ENCODE peak calls at places on chromosome 4, in six cellular contexts. One of them, this sample, is unnamed.

GRCh38 chr4:26325191-26325590 is 4.4 kb downstream of the RBPJ start:
- DNase-seq in WTC11: no peak
- DNase-seq in lower lobe of right lung: no peak
- DNase-seq in tibial artery: no peak
- DNase-seq in tibial nerve: no peak
- DNase-seq in AG04450: no peak
- DNase-seq in this sample: no peak

GRCh38 chr4:1471443-1472147 is 65.4 kb upstream of the NKX1-1 start:
- DNase-seq in WTC11: peak
- DNase-seq in lower lobe of right lung: peak
- DNase-seq in tibial artery: peak
- DNase-seq in tibial nerve: no peak
- DNase-seq in AG04450: no peak
- DNase-seq in this sample: peak

GRCh38 chr4:12707381-12708175 is 776.6 kb downstream of the RAB28 start:
- DNase-seq in WTC11: no peak
- DNase-seq in lower lobe of right lung: no peak
- DNase-seq in tibial artery: no peak
- DNase-seq in tibial nerve: no peak
- DNase-seq in AG04450: no peak
- DNase-seq in this sample: no peak

GRCh38 chr4:151315212-151315886 is 10.1 kb downstream of the SH3D19 start:
- DNase-seq in WTC11: no peak
- DNase-seq in lower lobe of right lung: no peak
- DNase-seq in tibial artery: no peak
- DNase-seq in tibial nerve: no peak
- DNase-seq in AG04450: no peak
- DNase-seq in this sample: no peak

GRCh38 chr4:88054909-88055308 is 47.5 kb downstream of the PKD2 start:
- DNase-seq in WTC11: peak
- DNase-seq in lower lobe of right lung: no peak
- DNase-seq in tibial artery: no peak
- DNase-seq in tibial nerve: peak
- DNase-seq in AG04450: peak
- DNase-seq in this sample: no peak

GRCh38 chr4:55087016-55087929 is 38.1 kb downstream of the KDR start:
- DNase-seq in WTC11: no peak
- DNase-seq in lower lobe of right lung: no peak
- DNase-seq in tibial artery: no peak
- DNase-seq in tibial nerve: no peak
- DNase-seq in AG04450: no peak
- DNase-seq in this sample: no peak

GRCh38 chr4:78754872-78755271 is 21.3 kb upstream of the BMP2K start:
- DNase-seq in WTC11: no peak
- DNase-seq in lower lobe of right lung: no peak
- DNase-seq in tibial artery: no peak
- DNase-seq in tibial nerve: no peak
- DNase-seq in AG04450: no peak
- DNase-seq in this sample: no peak

GRCh38 chr4:123777297-123777859 is 380.8 kb downstream of the SPRY1 start:
- DNase-seq in WTC11: no peak
- DNase-seq in lower lobe of right lung: no peak
- DNase-seq in tibial artery: no peak
- DNase-seq in tibial nerve: no peak
- DNase-seq in AG04450: no peak
- DNase-seq in this sample: no peak

GRCh38 chr4:26542996-26543395 is 40.9 kb upstream of the TBC1D19 start:
- DNase-seq in WTC11: no peak
- DNase-seq in lower lobe of right lung: no peak
- DNase-seq in tibial artery: no peak
- DNase-seq in tibial nerve: no peak
- DNase-seq in AG04450: no peak
- DNase-seq in this sample: no peak

GRCh38 chr4:124940387-124940786 is 227.9 kb upstream of the ANKRD50 start:
- DNase-seq in WTC11: no peak
- DNase-seq in lower lobe of right lung: no peak
- DNase-seq in tibial artery: no peak
- DNase-seq in tibial nerve: peak
- DNase-seq in AG04450: peak
- DNase-seq in this sample: no peak

GRCh38 chr4:87108142-87108546 is 112.3 kb downstream of the KLHL8 start:
- DNase-seq in WTC11: no peak
- DNase-seq in lower lobe of right lung: no peak
- DNase-seq in tibial artery: peak
- DNase-seq in tibial nerve: peak
- DNase-seq in AG04450: no peak
- DNase-seq in this sample: no peak

GRCh38 chr4:10421344-10422055 is 35.7 kb downstream of the ZNF518B start:
- DNase-seq in WTC11: no peak
- DNase-seq in lower lobe of right lung: no peak
- DNase-seq in tibial artery: no peak
- DNase-seq in tibial nerve: no peak
- DNase-seq in AG04450: no peak
- DNase-seq in this sample: no peak

GRCh38 chr4:78645853-78646757 is 94.5 kb downstream of the ANXA3 start:
- DNase-seq in WTC11: no peak
- DNase-seq in lower lobe of right lung: peak
- DNase-seq in tibial artery: peak
- DNase-seq in tibial nerve: peak
- DNase-seq in AG04450: peak
- DNase-seq in this sample: peak

GRCh38 chr4:6724461-6725111 is 8.6 kb downstream of the BLOC1S4 start:
- DNase-seq in WTC11: no peak
- DNase-seq in lower lobe of right lung: no peak
- DNase-seq in tibial artery: no peak
- DNase-seq in tibial nerve: no peak
- DNase-seq in AG04450: no peak
- DNase-seq in this sample: no peak

GRCh38 chr4:94741304-94741703 is 16.5 kb upstream of the BMPR1B start:
- DNase-seq in WTC11: no peak
- DNase-seq in lower lobe of right lung: no peak
- DNase-seq in tibial artery: no peak
- DNase-seq in tibial nerve: no peak
- DNase-seq in AG04450: peak
- DNase-seq in this sample: no peak

GRCh38 chr4:122992111-122992510 is 69.7 kb upstream of the NUDT6 start:
- DNase-seq in WTC11: no peak
- DNase-seq in lower lobe of right lung: no peak
- DNase-seq in tibial artery: no peak
- DNase-seq in tibial nerve: no peak
- DNase-seq in AG04450: no peak
- DNase-seq in this sample: no peak

GRCh38 chr4:12203945-12204344 is 775.3 kb upstream of the HS3ST1 start:
- DNase-seq in WTC11: no peak
- DNase-seq in lower lobe of right lung: no peak
- DNase-seq in tibial artery: no peak
- DNase-seq in tibial nerve: no peak
- DNase-seq in AG04450: no peak
- DNase-seq in this sample: no peak

GRCh38 chr4:16646459-16646858 is 252.0 kb downstream of the LDB2 start:
- DNase-seq in WTC11: no peak
- DNase-seq in lower lobe of right lung: no peak
- DNase-seq in tibial artery: no peak
- DNase-seq in tibial nerve: no peak
- DNase-seq in AG04450: no peak
- DNase-seq in this sample: no peak

GRCh38 chr4:186587416-186588018 is 32.1 kb upstream of the MTNR1A start:
- DNase-seq in WTC11: peak
- DNase-seq in lower lobe of right lung: peak
- DNase-seq in tibial artery: peak
- DNase-seq in tibial nerve: peak
- DNase-seq in AG04450: peak
- DNase-seq in this sample: no peak

GRCh38 chr4:88318751-88319350 is 34.5 kb upstream of the PPM1K start:
- DNase-seq in WTC11: no peak
- DNase-seq in lower lobe of right lung: no peak
- DNase-seq in tibial artery: no peak
- DNase-seq in tibial nerve: no peak
- DNase-seq in AG04450: no peak
- DNase-seq in this sample: no peak

GRCh38 chr4:4986856-4987255 is 32.4 kb downstream of the CYTL1 start:
- DNase-seq in WTC11: no peak
- DNase-seq in lower lobe of right lung: no peak
- DNase-seq in tibial artery: no peak
- DNase-seq in tibial nerve: no peak
- DNase-seq in AG04450: no peak
- DNase-seq in this sample: no peak

GRCh38 chr4:173195708-173196107 is 27.1 kb downstream of the GALNT7 start:
- DNase-seq in WTC11: no peak
- DNase-seq in lower lobe of right lung: no peak
- DNase-seq in tibial artery: no peak
- DNase-seq in tibial nerve: no peak
- DNase-seq in AG04450: no peak
- DNase-seq in this sample: no peak

GRCh38 chr4:165351359-165352130 is 24.1 kb downstream of the MSMO1 start:
- DNase-seq in WTC11: peak
- DNase-seq in lower lobe of right lung: no peak
- DNase-seq in tibial artery: no peak
- DNase-seq in tibial nerve: no peak
- DNase-seq in AG04450: no peak
- DNase-seq in this sample: no peak

GRCh38 chr4:15665738-15666365 is 10.7 kb upstream of the FBXL5 start:
- DNase-seq in WTC11: no peak
- DNase-seq in lower lobe of right lung: no peak
- DNase-seq in tibial artery: no peak
- DNase-seq in tibial nerve: no peak
- DNase-seq in AG04450: no peak
- DNase-seq in this sample: peak

GRCh38 chr4:116702949-116703348 is 382.4 kb downstream of the TRAM1L1 start:
- DNase-seq in WTC11: no peak
- DNase-seq in lower lobe of right lung: no peak
- DNase-seq in tibial artery: no peak
- DNase-seq in tibial nerve: no peak
- DNase-seq in AG04450: no peak
- DNase-seq in this sample: no peak

GRCh38 chr4:90345549-90345948 is 218.4 kb downstream of the CCSER1 start:
- DNase-seq in WTC11: no peak
- DNase-seq in lower lobe of right lung: no peak
- DNase-seq in tibial artery: no peak
- DNase-seq in tibial nerve: no peak
- DNase-seq in AG04450: no peak
- DNase-seq in this sample: no peak

GRCh38 chr4:127997534-127998388 is 32.6 kb downstream of the ABHD18 start:
- DNase-seq in WTC11: no peak
- DNase-seq in lower lobe of right lung: no peak
- DNase-seq in tibial artery: no peak
- DNase-seq in tibial nerve: no peak
- DNase-seq in AG04450: peak
- DNase-seq in this sample: no peak

GRCh38 chr4:36099509-36099908 is 144.8 kb downstream of the ARAP2 start:
- DNase-seq in WTC11: no peak
- DNase-seq in lower lobe of right lung: no peak
- DNase-seq in tibial artery: no peak
- DNase-seq in tibial nerve: no peak
- DNase-seq in AG04450: no peak
- DNase-seq in this sample: no peak

GRCh38 chr4:14111730-14112171 is 484.2 kb upstream of the BOD1L1 start:
- DNase-seq in WTC11: no peak
- DNase-seq in lower lobe of right lung: no peak
- DNase-seq in tibial artery: no peak
- DNase-seq in tibial nerve: no peak
- DNase-seq in AG04450: no peak
- DNase-seq in this sample: no peak

GRCh38 chr4:77036206-77036605 is 39.6 kb downstream of the CCNI start:
- DNase-seq in WTC11: no peak
- DNase-seq in lower lobe of right lung: no peak
- DNase-seq in tibial artery: no peak
- DNase-seq in tibial nerve: no peak
- DNase-seq in AG04450: peak
- DNase-seq in this sample: no peak

GRCh38 chr4:7855731-7856130 is 83.9 kb downstream of the AFAP1 start:
- DNase-seq in WTC11: no peak
- DNase-seq in lower lobe of right lung: no peak
- DNase-seq in tibial artery: no peak
- DNase-seq in tibial nerve: no peak
- DNase-seq in AG04450: no peak
- DNase-seq in this sample: no peak

GRCh38 chr4:147617173-147617840 is at the start of gene TMEM184C:
- DNase-seq in WTC11: peak
- DNase-seq in lower lobe of right lung: peak
- DNase-seq in tibial artery: peak
- DNase-seq in tibial nerve: peak
- DNase-seq in AG04450: peak
- DNase-seq in this sample: peak
- TF ChIP-seq CTCF in WTC11: no peak
- TF ChIP-seq CTCF in lower lobe of right lung: no peak
- TF ChIP-seq CTCF in tibial artery: no peak
- TF ChIP-seq CTCF in tibial nerve: peak
- TF ChIP-seq CTCF in AG04450: peak
- TF ChIP-seq CTCF in this sample: no peak

GRCh38 chr4:146098397-146098796 is 77.1 kb upstream of the LSM6 start:
- DNase-seq in WTC11: no peak
- DNase-seq in lower lobe of right lung: no peak
- DNase-seq in tibial artery: no peak
- DNase-seq in tibial nerve: no peak
- DNase-seq in AG04450: no peak
- DNase-seq in this sample: no peak
- TF ChIP-seq CTCF in WTC11: no peak
- TF ChIP-seq CTCF in lower lobe of right lung: no peak
- TF ChIP-seq CTCF in tibial artery: no peak
- TF ChIP-seq CTCF in tibial nerve: no peak
- TF ChIP-seq CTCF in AG04450: no peak
- TF ChIP-seq CTCF in this sample: no peak

GRCh38 chr4:3065551-3065950 is 8.8 kb downstream of the HTT-AS start:
- DNase-seq in WTC11: no peak
- DNase-seq in lower lobe of right lung: no peak
- DNase-seq in tibial artery: no peak
- DNase-seq in tibial nerve: no peak
- DNase-seq in AG04450: no peak
- DNase-seq in this sample: no peak

GRCh38 chr4:3059896-3060295 is 14.4 kb downstream of the HTT-AS start:
- DNase-seq in WTC11: no peak
- DNase-seq in lower lobe of right lung: no peak
- DNase-seq in tibial artery: no peak
- DNase-seq in tibial nerve: no peak
- DNase-seq in AG04450: no peak
- DNase-seq in this sample: no peak

GRCh38 chr4:3059090-3059428 is 15.3 kb downstream of the HTT-AS start:
- DNase-seq in WTC11: no peak
- DNase-seq in lower lobe of right lung: no peak
- DNase-seq in tibial artery: no peak
- DNase-seq in tibial nerve: no peak
- DNase-seq in AG04450: no peak
- DNase-seq in this sample: peak

GRCh38 chr4:3067473-3068001 is 6.8 kb downstream of the HTT-AS start:
- DNase-seq in WTC11: no peak
- DNase-seq in lower lobe of right lung: no peak
- DNase-seq in tibial artery: no peak
- DNase-seq in tibial nerve: no peak
- DNase-seq in AG04450: no peak
- DNase-seq in this sample: no peak

GRCh38 chr4:3062466-3062865 is 11.9 kb downstream of the HTT-AS start:
- DNase-seq in WTC11: no peak
- DNase-seq in lower lobe of right lung: no peak
- DNase-seq in tibial artery: no peak
- DNase-seq in tibial nerve: no peak
- DNase-seq in AG04450: no peak
- DNase-seq in this sample: no peak
- TF ChIP-seq CTCF in WTC11: no peak
- TF ChIP-seq CTCF in lower lobe of right lung: no peak
- TF ChIP-seq CTCF in tibial artery: no peak
- TF ChIP-seq CTCF in tibial nerve: no peak
- TF ChIP-seq CTCF in AG04450: no peak
- TF ChIP-seq CTCF in this sample: no peak

GRCh38 chr4:145530189-145530588 is 48.5 kb downstream of the SMAD1 start:
- DNase-seq in WTC11: no peak
- DNase-seq in lower lobe of right lung: no peak
- DNase-seq in tibial artery: no peak
- DNase-seq in tibial nerve: no peak
- DNase-seq in AG04450: no peak
- DNase-seq in this sample: no peak
- TF ChIP-seq CTCF in WTC11: no peak
- TF ChIP-seq CTCF in lower lobe of right lung: no peak
- TF ChIP-seq CTCF in tibial artery: no peak
- TF ChIP-seq CTCF in tibial nerve: no peak
- TF ChIP-seq CTCF in AG04450: no peak
- TF ChIP-seq CTCF in this sample: no peak

This sample was measured in CD14-positive monocyte.